ENCODE peak calls at places on chromosomes 1 and 21, in ten cellular contexts. F, S, E, T, Q, W, L, V, C and P are unnamed samples.
A peak's percentile ranks its signal among the peaks of the same experiment; 100 is the strongest.

GRCh38 chr1:89547563-89548485 is 23.2 kb downstream of the LRRC8B start:
- DNase-seq in F (peak; percentile 31), S (peak; percentile 32), E (no peak), T (no peak), Q (no peak), W (no peak), L (peak; percentile 9), V (peak; percentile 44), C (no peak), P (no peak)

GRCh38 chr1:199948587-199949280 is 78.8 kb upstream of the NR5A2 start:
- DNase-seq in F (no peak), S (peak; percentile 19), E (no peak), T (no peak), Q (no peak), W (no peak), L (no peak), V (peak; percentile 8), C (peak; percentile 61), P (no peak)

GRCh38 chr1:168114845-168115244 is 21.9 kb downstream of the GPR161 start:
- DNase-seq in F (no peak), S (no peak), E (no peak), T (no peak), Q (no peak), W (no peak), L (no peak), V (no peak), C (no peak), P (no peak)

GRCh38 chr1:177411371-177411770 is 240.6 kb downstream of the BRINP2 start:
- DNase-seq in F (no peak), S (no peak), E (no peak), T (no peak), Q (no peak), W (no peak), L (no peak), V (no peak), C (no peak), P (no peak)

GRCh38 chr1:204726478-204726877 is 40.9 kb upstream of the LRRN2 start:
- DNase-seq in F (no peak), S (peak; percentile 41), E (no peak), T (peak; percentile 1), Q (no peak), W (peak; percentile 96), L (no peak), V (peak; percentile 96), C (peak; percentile 38), P (no peak)

GRCh38 chr21:46185717-46186116 is 1.5 kb upstream of the SPATC1L start:
- DNase-seq in F (no peak), S (no peak), E (no peak), T (no peak), Q (no peak), W (no peak), L (no peak), V (no peak), C (no peak), P (no peak)

GRCh38 chr1:47181095-47181954 is 8.5 kb downstream of the PDZK1IP1 start:
- DNase-seq in F (no peak), S (no peak), E (no peak), T (no peak), Q (no peak), W (no peak), L (no peak), V (peak; percentile 23), C (no peak), P (no peak)

GRCh38 chr1:93588955-93589354 is 92.7 kb downstream of the BCAR3 start:
- DNase-seq in F (no peak), S (no peak), E (no peak), T (no peak), Q (no peak), W (no peak), L (no peak), V (no peak), C (no peak), P (no peak)

GRCh38 chr1:33030575-33030974 is 6.1 kb downstream of the AK2 start:
- DNase-seq in F (no peak), S (no peak), E (no peak), T (no peak), Q (no peak), W (no peak), L (no peak), V (no peak), C (no peak), P (peak; percentile 16)

GRCh38 chr1:221712776-221713431 is 29.0 kb downstream of the DUSP10 start:
- DNase-seq in F (no peak), S (no peak), E (peak; percentile 61), T (no peak), Q (peak; percentile 58), W (no peak), L (peak; percentile 31), V (no peak), C (no peak), P (peak; percentile 64)

GRCh38 chr1:218656301-218657037 is 311.3 kb downstream of the TGFB2 start:
- DNase-seq in F (no peak), S (peak; percentile 85), E (no peak), T (no peak), Q (no peak), W (no peak), L (no peak), V (peak; percentile 79), C (no peak), P (no peak)

GRCh38 chr21:41542727-41543126 is 34.8 kb upstream of the TMPRSS2 start:
- DNase-seq in F (no peak), S (no peak), E (no peak), T (no peak), Q (no peak), W (no peak), L (no peak), V (no peak), C (no peak), P (no peak)

GRCh38 chr1:206421616-206422355 is 48.5 kb upstream of the IKBKE start:
- DNase-seq in F (no peak), S (no peak), E (no peak), T (no peak), Q (no peak), W (no peak), L (no peak), V (no peak), C (no peak), P (no peak)

GRCh38 chr1:115242543-115242942 is 95.5 kb downstream of the NGF start:
- DNase-seq in F (no peak), S (no peak), E (no peak), T (no peak), Q (no peak), W (no peak), L (no peak), V (no peak), C (no peak), P (no peak)

GRCh38 chr1:199931666-199932377 is 95.7 kb upstream of the NR5A2 start:
- DNase-seq in F (no peak), S (peak; percentile 29), E (no peak), T (no peak), Q (no peak), W (no peak), L (no peak), V (no peak), C (no peak), P (peak; percentile 30)